ENCODE peak calls at places on chromosomes 16 and 17, in five cellular contexts. O, V, L, W and Y are unnamed samples.

GRCh38 chr16:56252835-56253234 is 61.5 kb downstream of the GNAO1 start:
- DNase-seq in O (no peak), V (peak; percentile 78), L (no peak), W (no peak), Y (no peak)

GRCh38 chr16:87132361-87133014 is 184.7 kb downstream of the C16orf95 start:
- DNase-seq in O (no peak), V (peak; percentile 52), L (no peak), W (no peak), Y (no peak)

GRCh38 chr17:63816669-63817068 is 10.6 kb upstream of the PSMC5 start:
- DNase-seq in O (no peak), V (no peak), L (no peak), W (no peak), Y (no peak)

GRCh38 chr17:48002208-48002919 is 31.5 kb downstream of the CDK5RAP3 start:
- DNase-seq in O (peak; percentile 70), V (no peak), L (no peak), W (no peak), Y (no peak)

GRCh38 chr17:2909164-2909852 is 113.1 kb downstream of the RAP1GAP2 start:
- DNase-seq in O (no peak), V (no peak), L (no peak), W (no peak), Y (no peak)

GRCh38 chr16:66905633-66906539 is 12.8 kb downstream of the CDH16 start:
- DNase-seq in O (peak; percentile 82), V (peak; percentile 71), L (no peak), W (no peak), Y (peak; percentile 67)

GRCh38 chr17:77492446-77493237 is 351.9 kb downstream of the SEC14L1 start:
- DNase-seq in O (no peak), V (no peak), L (no peak), W (no peak), Y (no peak)

GRCh38 chr17:82696259-82696658 is 2.2 kb downstream of the RAB40B start:
- DNase-seq in O (no peak), V (no peak), L (no peak), W (no peak), Y (no peak)

GRCh38 chr16:81493755-81494433 is 49.3 kb downstream of the CMIP start:
- DNase-seq in O (peak; percentile 99), V (no peak), L (peak; percentile 16), W (no peak), Y (no peak)

GRCh38 chr17:2123467-2124251 is 68.8 kb downstream of the HIC1 start:
- DNase-seq in O (peak; percentile 20), V (peak; percentile 53), L (no peak), W (no peak), Y (no peak)

GRCh38 chr16:15682105-15682570 is 32.1 kb downstream of the NDE1 start:
- DNase-seq in O (peak; percentile 84), V (peak; percentile 30), L (peak; percentile 49), W (no peak), Y (peak; percentile 28)

GRCh38 chr16:47197536-47198179 is 53.9 kb upstream of the NETO2 start:
- DNase-seq in O (no peak), V (peak; percentile 62), L (no peak), W (no peak), Y (no peak)

GRCh38 chr16:6636457-6636856 is 696.2 kb upstream of the RBFOX1 start:
- DNase-seq in O (no peak), V (no peak), L (no peak), W (no peak), Y (no peak)

GRCh38 chr17:5837055-5837491 is 233.1 kb upstream of the WSCD1 start:
- DNase-seq in O (peak; percentile 95), V (no peak), L (no peak), W (no peak), Y (no peak)

GRCh38 chr17:77516902-77517301 is 376.1 kb downstream of the SEC14L1 start:
- DNase-seq in O (peak; percentile 52), V (no peak), L (peak; percentile 31), W (no peak), Y (no peak)

GRCh38 chr16:12902511-12903324 is 1.3 kb downstream of the SHISA9 start:
- DNase-seq in O (no peak), V (no peak), L (no peak), W (no peak), Y (no peak)

GRCh38 chr16:20744922-20745440 is 3.4 kb upstream of the THUMPD1 start:
- DNase-seq in O (no peak), V (no peak), L (no peak), W (no peak), Y (no peak)

GRCh38 chr16:82987767-82988166 is 361.0 kb downstream of the CDH13 start:
- DNase-seq in O (peak; percentile 63), V (no peak), L (no peak), W (no peak), Y (no peak)

GRCh38 chr16:66588981-66589713 is 9.9 kb downstream of the CMTM2 start:
- DNase-seq in O (peak; percentile 39), V (no peak), L (peak; percentile 70), W (no peak), Y (peak; percentile 60)